ENCODE peak calls at places on chromosomes 1 and 21, in five cellular contexts. One of them, this sample, is unnamed.

GRCh38 chr1:7117599-7118281 is 332.5 kb downstream of the CAMTA1 start:
- DNase-seq in SJSA1: peak; percentile 51
- DNase-seq in mucosa of descending colon: no peak
- DNase-seq in brain microvascular endothelial cell: peak; percentile 87
- DNase-seq in pancreas: no peak
- DNase-seq in this sample: no peak

GRCh38 chr1:11806307-11806936 is 431 bp downstream of the CLCN6 start:
- DNase-seq in SJSA1: no peak
- DNase-seq in mucosa of descending colon: no peak
- DNase-seq in brain microvascular endothelial cell: peak; percentile 27
- DNase-seq in pancreas: no peak
- DNase-seq in this sample: no peak

GRCh38 chr1:11527541-11528452 is 48.8 kb downstream of the DISP3 start:
- DNase-seq in SJSA1: no peak
- DNase-seq in mucosa of descending colon: no peak
- DNase-seq in brain microvascular endothelial cell: no peak
- DNase-seq in pancreas: no peak
- DNase-seq in this sample: no peak

GRCh38 chr1:170704256-170704655 is 40.3 kb downstream of the PRRX1 start:
- DNase-seq in SJSA1: no peak
- DNase-seq in mucosa of descending colon: no peak
- DNase-seq in brain microvascular endothelial cell: no peak
- DNase-seq in pancreas: no peak
- DNase-seq in this sample: no peak

GRCh38 chr1:94702440-94702810 is 117.7 kb upstream of the SLC44A3 start:
- DNase-seq in SJSA1: peak; percentile 77
- DNase-seq in mucosa of descending colon: no peak
- DNase-seq in brain microvascular endothelial cell: no peak
- DNase-seq in pancreas: no peak
- DNase-seq in this sample: no peak

GRCh38 chr1:24952413-24952841 is 22.4 kb upstream of the RUNX3 start:
- DNase-seq in SJSA1: no peak
- DNase-seq in mucosa of descending colon: no peak
- DNase-seq in brain microvascular endothelial cell: no peak
- DNase-seq in pancreas: no peak
- DNase-seq in this sample: peak; percentile 62

GRCh38 chr1:202976633-202977032 is 9.6 kb upstream of the CYB5R1 start:
- DNase-seq in SJSA1: no peak
- DNase-seq in mucosa of descending colon: no peak
- DNase-seq in brain microvascular endothelial cell: no peak
- DNase-seq in pancreas: no peak
- DNase-seq in this sample: no peak

GRCh38 chr1:15370781-15371467 is 38.8 kb upstream of the EFHD2 start:
- DNase-seq in SJSA1: no peak
- DNase-seq in mucosa of descending colon: peak; percentile 56
- DNase-seq in brain microvascular endothelial cell: no peak
- DNase-seq in pancreas: peak; percentile 73
- DNase-seq in this sample: no peak

GRCh38 chr1:155250633-155251449 is 4.4 kb downstream of the ENTREP3 start:
- DNase-seq in SJSA1: peak; percentile 95
- DNase-seq in mucosa of descending colon: peak; percentile 94
- DNase-seq in brain microvascular endothelial cell: peak; percentile 84
- DNase-seq in pancreas: peak; percentile 96
- DNase-seq in this sample: peak; percentile 96

GRCh38 chr21:28537371-28538079 is 455.2 kb downstream of the LTN1 start:
- DNase-seq in SJSA1: no peak
- DNase-seq in mucosa of descending colon: no peak
- DNase-seq in brain microvascular endothelial cell: peak; percentile 53
- DNase-seq in pancreas: no peak
- DNase-seq in this sample: no peak

GRCh38 chr21:36606292-36606982 is 92.5 kb upstream of the SIM2 start:
- DNase-seq in SJSA1: no peak
- DNase-seq in mucosa of descending colon: no peak
- DNase-seq in brain microvascular endothelial cell: no peak
- DNase-seq in pancreas: no peak
- DNase-seq in this sample: no peak

GRCh38 chr21:36254106-36254941 is 65.7 kb upstream of the MORC3 start:
- DNase-seq in SJSA1: no peak
- DNase-seq in mucosa of descending colon: no peak
- DNase-seq in brain microvascular endothelial cell: no peak
- DNase-seq in pancreas: no peak
- DNase-seq in this sample: no peak

GRCh38 chr1:91592716-91593477 is 92.2 kb downstream of the CDC7 start:
- DNase-seq in SJSA1: no peak
- DNase-seq in mucosa of descending colon: no peak
- DNase-seq in brain microvascular endothelial cell: no peak
- DNase-seq in pancreas: no peak
- DNase-seq in this sample: no peak

GRCh38 chr1:80248886-80249285 is 1242.4 kb upstream of the ADGRL4 start:
- DNase-seq in SJSA1: no peak
- DNase-seq in mucosa of descending colon: no peak
- DNase-seq in brain microvascular endothelial cell: peak; percentile 34
- DNase-seq in pancreas: no peak
- DNase-seq in this sample: no peak

GRCh38 chr1:117632269-117633067 is 26.6 kb downstream of the TENT5C start:
- DNase-seq in SJSA1: no peak
- DNase-seq in mucosa of descending colon: no peak
- DNase-seq in brain microvascular endothelial cell: no peak
- DNase-seq in pancreas: no peak
- DNase-seq in this sample: no peak

GRCh38 chr1:7227654-7228053 is 442.4 kb downstream of the CAMTA1 start:
- DNase-seq in SJSA1: no peak
- DNase-seq in mucosa of descending colon: no peak
- DNase-seq in brain microvascular endothelial cell: no peak
- DNase-seq in pancreas: no peak
- DNase-seq in this sample: no peak

GRCh38 chr1:9257851-9258250 is 23.3 kb downstream of the H6PD start:
- DNase-seq in SJSA1: no peak
- DNase-seq in mucosa of descending colon: no peak
- DNase-seq in brain microvascular endothelial cell: no peak
- DNase-seq in pancreas: no peak
- DNase-seq in this sample: no peak

GRCh38 chr1:99816656-99817055 is 33.5 kb upstream of the AGL start:
- DNase-seq in SJSA1: no peak
- DNase-seq in mucosa of descending colon: no peak
- DNase-seq in brain microvascular endothelial cell: no peak
- DNase-seq in pancreas: no peak
- DNase-seq in this sample: no peak

GRCh38 chr1:209387969-209388329 is 195.6 kb upstream of the CAMK1G start:
- DNase-seq in SJSA1: no peak
- DNase-seq in mucosa of descending colon: no peak
- DNase-seq in brain microvascular endothelial cell: peak; percentile 33
- DNase-seq in pancreas: no peak
- DNase-seq in this sample: no peak

GRCh38 chr1:225152061-225152460 is 222.6 kb downstream of the DNAH14 start:
- DNase-seq in SJSA1: no peak
- DNase-seq in mucosa of descending colon: no peak
- DNase-seq in brain microvascular endothelial cell: no peak
- DNase-seq in pancreas: no peak
- DNase-seq in this sample: no peak

GRCh38 chr1:110087812-110088738 is 17.6 kb upstream of the ALX3 start:
- DNase-seq in SJSA1: no peak
- DNase-seq in mucosa of descending colon: no peak
- DNase-seq in brain microvascular endothelial cell: peak; percentile 59
- DNase-seq in pancreas: no peak
- DNase-seq in this sample: peak; percentile 68

GRCh38 chr21:18887922-18888602 is 484.5 kb upstream of the TMPRSS15 start:
- DNase-seq in SJSA1: no peak
- DNase-seq in mucosa of descending colon: no peak
- DNase-seq in brain microvascular endothelial cell: no peak
- DNase-seq in pancreas: no peak
- DNase-seq in this sample: no peak

GRCh38 chr1:58592521-58593134 is 15.6 kb upstream of the TACSTD2 start:
- DNase-seq in SJSA1: peak; percentile 58
- DNase-seq in mucosa of descending colon: no peak
- DNase-seq in brain microvascular endothelial cell: peak; percentile 65
- DNase-seq in pancreas: peak; percentile 95
- DNase-seq in this sample: no peak

GRCh38 chr21:36105327-36105842 is 29.5 kb upstream of the CBR3 start:
- DNase-seq in SJSA1: no peak
- DNase-seq in mucosa of descending colon: no peak
- DNase-seq in brain microvascular endothelial cell: no peak
- DNase-seq in pancreas: no peak
- DNase-seq in this sample: no peak

GRCh38 chr1:51331206-51332100 is 1.1 kb upstream of the TTC39A start:
- DNase-seq in SJSA1: peak; percentile 63
- DNase-seq in mucosa of descending colon: no peak
- DNase-seq in brain microvascular endothelial cell: peak; percentile 39
- DNase-seq in pancreas: peak; percentile 51
- DNase-seq in this sample: no peak

GRCh38 chr21:41437754-41438153 is 11.7 kb downstream of the MX1 start:
- DNase-seq in SJSA1: no peak
- DNase-seq in mucosa of descending colon: no peak
- DNase-seq in brain microvascular endothelial cell: no peak
- DNase-seq in pancreas: no peak
- DNase-seq in this sample: no peak

GRCh38 chr1:48530727-48531351 is 58.8 kb upstream of the SPATA6 start:
- DNase-seq in SJSA1: peak; percentile 46
- DNase-seq in mucosa of descending colon: peak; percentile 69
- DNase-seq in brain microvascular endothelial cell: peak; percentile 10
- DNase-seq in pancreas: peak; percentile 48
- DNase-seq in this sample: no peak

GRCh38 chr1:236806634-236807033 is 11.5 kb downstream of the MTR start:
- DNase-seq in SJSA1: no peak
- DNase-seq in mucosa of descending colon: no peak
- DNase-seq in brain microvascular endothelial cell: no peak
- DNase-seq in pancreas: no peak
- DNase-seq in this sample: no peak

GRCh38 chr1:236808005-236808404 is 12.9 kb downstream of the MTR start:
- DNase-seq in SJSA1: no peak
- DNase-seq in mucosa of descending colon: no peak
- DNase-seq in brain microvascular endothelial cell: no peak
- DNase-seq in pancreas: no peak
- DNase-seq in this sample: no peak

GRCh38 chr1:236809133-236809532 is 14.0 kb downstream of the MTR start:
- DNase-seq in SJSA1: no peak
- DNase-seq in mucosa of descending colon: no peak
- DNase-seq in brain microvascular endothelial cell: no peak
- DNase-seq in pancreas: peak; percentile 25
- DNase-seq in this sample: no peak

GRCh38 chr1:236810018-236810417 is 14.9 kb downstream of the MTR start:
- DNase-seq in SJSA1: no peak
- DNase-seq in mucosa of descending colon: no peak
- DNase-seq in brain microvascular endothelial cell: no peak
- DNase-seq in pancreas: no peak
- DNase-seq in this sample: no peak

GRCh38 chr1:236808564-236809130 is 13.6 kb downstream of the MTR start:
- DNase-seq in SJSA1: no peak
- DNase-seq in mucosa of descending colon: no peak
- DNase-seq in brain microvascular endothelial cell: no peak
- DNase-seq in pancreas: no peak
- DNase-seq in this sample: no peak
- H3K36me3 ChIP-seq in SJSA1: peaks cover 59% of the 10 kb centered on the region
- H3K36me3 ChIP-seq in mucosa of descending colon: no peaks in the 10 kb centered on the region
- H3K36me3 ChIP-seq in brain microvascular endothelial cell: peaks cover 9% of the 10 kb centered on the region
- H3K36me3 ChIP-seq in pancreas: peaks cover 25% of the 10 kb centered on the region
- H3K36me3 ChIP-seq in this sample: no peaks in the 10 kb centered on the region

DNA sequence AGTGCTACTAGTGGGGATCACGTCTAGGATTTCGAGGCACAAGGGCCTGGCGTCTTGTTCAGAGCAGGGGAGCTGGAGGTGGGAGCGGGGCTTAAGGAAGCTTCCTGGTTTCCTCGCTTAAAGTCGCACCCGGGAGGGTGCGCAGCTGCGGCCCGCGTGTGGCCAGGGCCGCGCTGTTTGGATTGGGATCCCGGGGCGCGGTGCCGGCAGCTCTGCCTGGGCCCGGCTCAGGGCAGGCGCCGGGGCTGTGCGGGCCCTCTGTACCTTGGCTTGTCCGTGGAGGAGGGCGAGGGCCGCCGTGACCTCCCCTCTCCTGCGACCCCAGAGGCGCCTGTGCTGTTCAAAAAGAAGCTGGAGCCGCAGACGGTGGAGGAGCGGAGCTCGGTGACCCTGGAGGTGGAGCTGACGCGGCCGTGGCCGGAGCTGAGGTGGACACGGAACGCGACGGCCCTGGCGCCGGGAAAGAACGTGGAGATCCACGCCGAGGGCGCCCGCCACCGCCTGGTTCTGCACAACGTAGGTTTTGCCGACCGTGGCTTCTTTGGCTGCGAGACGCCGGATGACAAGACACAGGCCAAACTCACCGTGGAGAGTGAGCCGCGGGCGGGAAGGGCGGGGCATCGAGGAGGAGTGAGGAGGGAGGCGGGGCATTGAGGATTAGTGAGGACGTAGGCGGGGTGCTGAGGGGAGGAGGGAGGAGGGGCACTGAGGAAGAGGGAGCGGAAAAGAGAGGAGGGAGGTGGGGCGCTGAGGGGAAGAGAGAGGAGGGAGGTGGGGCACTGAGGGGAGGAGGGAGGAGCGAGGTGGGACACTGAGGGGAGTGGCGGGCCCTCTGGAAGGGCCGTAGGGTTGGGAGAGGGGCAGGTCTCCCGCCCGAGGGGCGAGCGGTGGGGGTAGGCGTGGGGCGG is 67.8 kb downstream of the OBSCN start:
- DNase-seq in SJSA1: peak; percentile 76
- DNase-seq in mucosa of descending colon: peak; percentile 92
- DNase-seq in brain microvascular endothelial cell: peak; percentile 78
- DNase-seq in pancreas: peak; percentile 82
- DNase-seq in this sample: peak; percentile 85
- H3K36me3 ChIP-seq in SJSA1: no peaks in the 10 kb centered on the region
- H3K36me3 ChIP-seq in mucosa of descending colon: no peaks in the 10 kb centered on the region
- H3K36me3 ChIP-seq in brain microvascular endothelial cell: no peaks in the 10 kb centered on the region
- H3K36me3 ChIP-seq in pancreas: no peaks in the 10 kb centered on the region
- H3K36me3 ChIP-seq in this sample: no peaks in the 10 kb centered on the region

GRCh38 chr21:42698730-42699129 is 45.3 kb downstream of the PDE9A start:
- DNase-seq in SJSA1: no peak
- DNase-seq in mucosa of descending colon: no peak
- DNase-seq in brain microvascular endothelial cell: no peak
- DNase-seq in pancreas: no peak
- DNase-seq in this sample: no peak
- H3K36me3 ChIP-seq in SJSA1: no peaks in the 10 kb centered on the region
- H3K36me3 ChIP-seq in mucosa of descending colon: no peaks in the 10 kb centered on the region
- H3K36me3 ChIP-seq in brain microvascular endothelial cell: no peaks in the 10 kb centered on the region
- H3K36me3 ChIP-seq in pancreas: no peaks in the 10 kb centered on the region
- H3K36me3 ChIP-seq in this sample: peaks cover 6% of the 10 kb centered on the region

DNA sequence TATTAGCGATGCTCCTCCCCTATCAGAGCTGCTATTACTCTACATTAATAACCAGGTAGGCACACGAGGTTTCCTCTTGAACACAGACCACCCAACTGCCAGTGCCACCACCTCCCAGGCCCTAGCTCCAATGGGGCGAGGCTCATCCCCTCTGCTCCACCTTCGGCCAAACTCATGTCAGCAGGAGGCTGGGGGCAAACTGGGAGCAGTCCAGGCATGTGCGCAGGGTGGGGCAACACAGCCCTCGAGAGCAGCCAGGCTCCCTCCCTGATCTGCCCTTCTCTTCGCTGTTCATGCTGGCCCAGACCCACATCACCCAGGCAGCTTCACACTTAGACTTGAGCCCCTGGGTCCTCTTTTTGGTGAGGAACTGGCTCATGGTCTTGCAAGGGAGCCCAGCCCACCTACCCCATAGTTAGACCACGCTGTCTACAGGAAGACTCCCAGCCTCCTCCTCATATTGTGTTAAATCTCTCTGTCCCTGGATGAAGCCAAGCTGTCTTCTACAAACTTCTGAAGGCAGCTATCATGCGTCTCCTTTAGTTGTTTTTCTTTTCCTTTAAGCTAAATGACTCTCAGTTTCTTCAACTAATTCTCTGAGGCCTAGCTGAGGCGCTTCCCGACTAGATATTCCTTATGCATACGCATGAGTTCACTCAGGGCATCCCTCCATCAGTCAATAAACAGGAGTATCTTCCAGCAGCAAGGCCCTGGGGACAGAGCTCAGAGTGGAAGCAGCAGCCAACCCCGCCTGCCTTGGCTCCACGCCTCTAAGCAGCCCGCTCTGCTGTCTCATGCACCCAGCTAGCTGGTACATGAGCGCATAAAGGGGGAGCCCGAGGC is 12.0 kb downstream of the TMEM9 start:
- DNase-seq in SJSA1: no peak
- DNase-seq in mucosa of descending colon: no peak
- DNase-seq in brain microvascular endothelial cell: no peak
- DNase-seq in pancreas: no peak
- DNase-seq in this sample: no peak
- H3K36me3 ChIP-seq in SJSA1: peaks cover 79% of the 10 kb centered on the region
- H3K36me3 ChIP-seq in mucosa of descending colon: no peaks in the 10 kb centered on the region
- H3K36me3 ChIP-seq in brain microvascular endothelial cell: peaks cover 45% of the 10 kb centered on the region
- H3K36me3 ChIP-seq in pancreas: peaks cover 56% of the 10 kb centered on the region
- H3K36me3 ChIP-seq in this sample: no peaks in the 10 kb centered on the region

This sample was measured in Peyer's patch.